ENCODE peak calls at places on chromosomes 4 and X, in eight cellular contexts. One of them, this sample, is unnamed.
A peak's percentile ranks its signal among the peaks of the same experiment; 100 is the strongest.

GRCh38 chrX:13151806-13152510 is 107.5 kb upstream of the FAM9C start:
- DNase-seq in bronchial epithelial cell: no peak
- DNase-seq in AG09309: no peak
- DNase-seq in BJ: no peak
- DNase-seq in MCF 10A: no peak
- DNase-seq in NCI-H748 treated with DMSO at 0.1 percent for 48 hours: no peak
- DNase-seq in AG08395: peak; percentile 53
- DNase-seq in myocyte: peak; percentile 51
- DNase-seq in this sample: no peak

GRCh38 chr4:188037003-188037713 is 41.6 kb downstream of the ZFP42 start:
- DNase-seq in bronchial epithelial cell: no peak
- DNase-seq in AG09309: no peak
- DNase-seq in BJ: no peak
- DNase-seq in MCF 10A: no peak
- DNase-seq in NCI-H748 treated with DMSO at 0.1 percent for 48 hours: no peak
- DNase-seq in AG08395: no peak
- DNase-seq in myocyte: peak; percentile 5
- DNase-seq in this sample: no peak

GRCh38 chrX:112863850-112864249 is 23.2 kb upstream of the AMOT start:
- DNase-seq in bronchial epithelial cell: no peak
- DNase-seq in AG09309: no peak
- DNase-seq in BJ: no peak
- DNase-seq in MCF 10A: no peak
- DNase-seq in NCI-H748 treated with DMSO at 0.1 percent for 48 hours: no peak
- DNase-seq in AG08395: no peak
- DNase-seq in myocyte: no peak
- DNase-seq in this sample: no peak

GRCh38 chrX:105211051-105211575 is 9.4 kb downstream of the TEX13A start:
- DNase-seq in bronchial epithelial cell: peak; percentile 4
- DNase-seq in AG09309: no peak
- DNase-seq in BJ: no peak
- DNase-seq in MCF 10A: no peak
- DNase-seq in NCI-H748 treated with DMSO at 0.1 percent for 48 hours: no peak
- DNase-seq in AG08395: no peak
- DNase-seq in myocyte: no peak
- DNase-seq in this sample: peak; percentile 4

GRCh38 chr4:118888666-118889312 is at the start of gene SYNPO2:
- DNase-seq in bronchial epithelial cell: peak; percentile 61
- DNase-seq in AG09309: peak; percentile 31
- DNase-seq in BJ: peak; percentile 43
- DNase-seq in MCF 10A: peak; percentile 63
- DNase-seq in NCI-H748 treated with DMSO at 0.1 percent for 48 hours: peak; percentile 61
- DNase-seq in AG08395: peak; percentile 82
- DNase-seq in myocyte: peak; percentile 72
- DNase-seq in this sample: peak; percentile 78

GRCh38 chr4:165905405-165906027 is 32.5 kb downstream of the TLL1 start:
- DNase-seq in bronchial epithelial cell: peak; percentile 39
- DNase-seq in AG09309: no peak
- DNase-seq in BJ: no peak
- DNase-seq in MCF 10A: peak; percentile 18
- DNase-seq in NCI-H748 treated with DMSO at 0.1 percent for 48 hours: no peak
- DNase-seq in AG08395: no peak
- DNase-seq in myocyte: no peak
- DNase-seq in this sample: no peak

GRCh38 chrX:31893525-31893924 is 821.7 kb upstream of the FTHL17 start:
- DNase-seq in bronchial epithelial cell: no peak
- DNase-seq in AG09309: no peak
- DNase-seq in BJ: no peak
- DNase-seq in MCF 10A: no peak
- DNase-seq in NCI-H748 treated with DMSO at 0.1 percent for 48 hours: no peak
- DNase-seq in AG08395: no peak
- DNase-seq in myocyte: no peak
- DNase-seq in this sample: no peak

GRCh38 chrX:41655631-41656030 is 33.1 kb upstream of the GPR34 start:
- DNase-seq in bronchial epithelial cell: peak; percentile 60
- DNase-seq in AG09309: no peak
- DNase-seq in BJ: no peak
- DNase-seq in MCF 10A: peak; percentile 25
- DNase-seq in NCI-H748 treated with DMSO at 0.1 percent for 48 hours: no peak
- DNase-seq in AG08395: no peak
- DNase-seq in myocyte: no peak
- DNase-seq in this sample: peak; percentile 68

GRCh38 chr4:22515888-22516541 is at the start of gene ADGRA3:
- DNase-seq in bronchial epithelial cell: no peak
- DNase-seq in AG09309: no peak
- DNase-seq in BJ: no peak
- DNase-seq in MCF 10A: peak; percentile 74
- DNase-seq in NCI-H748 treated with DMSO at 0.1 percent for 48 hours: peak; percentile 0
- DNase-seq in AG08395: peak; percentile 80
- DNase-seq in myocyte: peak; percentile 85
- DNase-seq in this sample: peak; percentile 72

GRCh38 chrX:24566233-24566632 is 80.9 kb downstream of the PCYT1B start:
- DNase-seq in bronchial epithelial cell: no peak
- DNase-seq in AG09309: no peak
- DNase-seq in BJ: no peak
- DNase-seq in MCF 10A: no peak
- DNase-seq in NCI-H748 treated with DMSO at 0.1 percent for 48 hours: no peak
- DNase-seq in AG08395: no peak
- DNase-seq in myocyte: no peak
- DNase-seq in this sample: no peak

GRCh38 chrX:46573331-46573895 is at the start of gene CHST7:
- DNase-seq in bronchial epithelial cell: peak; percentile 31
- DNase-seq in AG09309: no peak
- DNase-seq in BJ: no peak
- DNase-seq in MCF 10A: peak; percentile 18
- DNase-seq in NCI-H748 treated with DMSO at 0.1 percent for 48 hours: peak; percentile 69
- DNase-seq in AG08395: peak; percentile 54
- DNase-seq in myocyte: peak; percentile 69
- DNase-seq in this sample: peak; percentile 53